ENCODE peak calls at places on chromosome 15, in four cellular contexts. E is RWPE1, M is fibroblast of mammary gland, J is HFFc6. P is an unnamed sample.

GRCh38 chr15:58348095-58348812 is 83.5 kb upstream of the LIPC start:
- DNase-seq in J (no peak), E (no peak), M (no peak), P (peak)

GRCh38 chr15:65550681-65551098 is 20.4 kb downstream of the HACD3 start:
- DNase-seq in J (peak), M (peak), E (no peak), P (no peak)

GRCh38 chr15:101320501-101321052 is 25.5 kb upstream of the SNRPA1 start:
- DNase-seq in E (no peak), M (peak), J (peak), P (no peak)

GRCh38 chr15:92018535-92019239 is 165.2 kb downstream of the SLCO3A1 start:
- DNase-seq in E (peak), J (no peak), M (no peak), P (no peak)

GRCh38 chr15:77266708-77267387 is 153.1 kb downstream of the PEAK1 start:
- DNase-seq in J (peak), M (peak), E (no peak), P (peak)

GRCh38 chr15:80343610-80344009 is 60.6 kb upstream of the ARNT2 start:
- DNase-seq in J (no peak), E (no peak), M (no peak), P (no peak)

GRCh38 chr15:58694641-58695398 is 54.7 kb downstream of the ADAM10 start:
- DNase-seq in J (no peak), E (no peak), M (no peak), P (no peak)

GRCh38 chr15:59160880-59161593 is 45.6 kb upstream of the LDHAL6B start:
- DNase-seq in E (no peak), J (no peak), M (no peak), P (peak)

GRCh38 chr15:33107950-33108349 is 86.6 kb downstream of the FMN1 start:
- DNase-seq in J (peak), M (peak), E (no peak), P (peak)

GRCh38 chr15:67796196-67796699 is 29.1 kb upstream of the SKOR1 start:
- DNase-seq in E (no peak), M (no peak), J (no peak), P (no peak)

GRCh38 chr15:64379216-64379960 is 1.9 kb downstream of the PCLAF start:
- DNase-seq in J (no peak), E (no peak), M (no peak), P (no peak)

GRCh38 chr15:68768321-68768720 is 52.4 kb downstream of the ANP32A start:
- DNase-seq in J (peak), E (peak), M (peak), P (peak)

GRCh38 chr15:96474274-96474673 is 143.8 kb downstream of the NR2F2 start:
- DNase-seq in E (no peak), M (peak), J (no peak), P (no peak)

GRCh38 chr15:32872606-32873291 is 154.9 kb downstream of the GREM1 start:
- DNase-seq in M (peak), E (no peak), J (peak), P (no peak)

GRCh38 chr15:30922469-30923311 is 19.0 kb downstream of the FAN1 start:
- DNase-seq in J (peak), M (no peak), E (no peak), P (peak)

GRCh38 chr15:98889930-98890695 is 117.5 kb downstream of the PGPEP1L start:
- DNase-seq in E (peak), M (peak), J (peak), P (peak)

GRCh38 chr15:89430530-89431341 is 65.6 kb downstream of the RHCG start:
- DNase-seq in E (peak), M (peak), J (peak), P (peak)

GRCh38 chr15:66760358-66760967 is 58.4 kb downstream of the SMAD6 start:
- DNase-seq in M (no peak), E (no peak), J (no peak), P (no peak)

GRCh38 chr15:70308011-70308761 is 210.5 kb upstream of the TLE3 start:
- DNase-seq in M (no peak), E (no peak), J (no peak), P (no peak)

GRCh38 chr15:60546764-60547163 is 67.8 kb upstream of the ICE2 start:
- DNase-seq in J (no peak), M (no peak), E (no peak), P (no peak)

GRCh38 chr15:80587007-80587406 is 108.1 kb upstream of the ABHD17C start:
- DNase-seq in E (no peak), J (no peak), M (no peak), P (no peak)

GRCh38 chr15:35195649-35196048 is 110.6 kb upstream of the NANOGP8 start:
- DNase-seq in J (no peak), M (no peak), E (no peak), P (no peak)

GRCh38 chr15:71447328-71448250 is 332.3 kb downstream of the THSD4 start:
- DNase-seq in J (peak), M (peak), E (peak), P (peak)

GRCh38 chr15:70356919-70357318 is 259.2 kb upstream of the TLE3 start:
- DNase-seq in J (no peak), M (peak), E (no peak), P (peak)

GRCh38 chr15:88646088-88646405 is 7.2 kb downstream of the ISG20 start:
- DNase-seq in J (no peak), E (no peak), M (no peak), P (no peak)

GRCh38 chr15:62988701-62989100 is 53.8 kb upstream of the TPM1 start:
- DNase-seq in M (no peak), J (no peak), E (no peak), P (no peak)

GRCh38 chr15:55518009-55518408 is 10.0 kb upstream of the DNAAF4 start:
- DNase-seq in J (no peak), E (no peak), M (no peak), P (no peak)

GRCh38 chr15:98649621-98649995 is 1.3 kb downstream of the IGF1R start:
- DNase-seq in E (no peak), M (no peak), J (no peak), P (no peak)

GRCh38 chr15:57697588-57697987 is 8.9 kb upstream of the POLR2M start:
- DNase-seq in M (no peak), E (no peak), J (peak), P (no peak)

DNA sequence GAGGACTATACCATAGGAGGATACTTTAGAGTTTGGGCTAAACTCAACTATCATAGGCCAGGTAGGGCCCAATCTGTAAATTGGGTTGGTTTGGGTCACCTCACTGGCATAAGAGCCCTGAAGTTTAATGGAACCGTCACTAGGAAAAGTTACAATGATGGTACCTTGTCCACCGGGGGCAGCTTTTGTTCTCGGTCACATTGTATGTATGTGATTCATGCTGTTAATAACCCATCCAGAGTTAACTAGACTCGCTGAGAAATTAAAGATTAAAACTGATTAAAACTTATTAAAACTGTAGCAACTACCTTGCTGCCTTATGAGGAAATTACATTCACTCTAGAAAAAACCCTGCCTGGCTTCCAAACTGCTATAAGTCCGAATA is 145.1 kb upstream of the TMCO5A start:
- DNase-seq in M (no peak), J (no peak), E (no peak), P (no peak)
- TF ChIP-seq CTCF in M (no peak), J (peak), E (no peak), P (no peak)

GRCh38 chr15:39448409-39448808 is 132.5 kb upstream of the THBS1 start:
- DNase-seq in J (no peak), M (no peak), E (no peak), P (no peak)

GRCh38 chr15:39447881-39448280 is 133.0 kb upstream of the THBS1 start:
- DNase-seq in M (no peak), E (no peak), J (no peak), P (no peak)

GRCh38 chr15:39453500-39454073 is 127.3 kb upstream of the THBS1 start:
- DNase-seq in J (no peak), E (no peak), M (no peak), P (no peak)

GRCh38 chr15:39454189-39454986 is 126.5 kb upstream of the THBS1 start:
- DNase-seq in J (no peak), M (peak), E (no peak), P (no peak)

DNA sequence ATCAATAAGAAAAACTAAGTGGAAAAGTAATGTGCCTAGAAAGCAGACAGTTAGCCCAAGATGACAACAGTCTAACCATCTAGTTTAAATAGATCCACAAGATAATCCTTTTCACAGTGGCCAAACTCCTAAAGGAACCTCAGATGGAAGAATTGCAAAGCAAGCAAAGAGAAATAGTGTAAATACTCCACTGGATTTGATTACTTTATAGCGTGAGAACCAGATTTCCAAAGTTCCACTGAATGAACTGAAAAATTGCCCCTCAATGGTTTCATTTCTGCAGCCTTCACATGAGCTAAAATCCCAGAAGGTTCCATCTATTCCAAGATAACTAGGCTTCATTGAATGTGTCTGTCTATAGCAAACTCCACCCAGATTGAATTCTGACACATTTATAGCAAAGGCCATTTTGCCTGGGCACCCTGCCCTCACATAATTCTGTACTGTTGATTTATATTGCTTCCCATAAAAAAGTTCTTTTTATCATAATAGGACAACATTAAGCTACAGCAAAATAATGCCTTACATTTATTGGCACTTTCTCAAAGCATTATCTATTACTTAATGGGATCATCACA is 129.7 kb upstream of the THBS1 start:
- DNase-seq in M (no peak), E (no peak), J (no peak), P (no peak)
- TF ChIP-seq CTCF in M (no peak), E (no peak), J (no peak), P (no peak)

GRCh38 chr15:75185271-75186029 is 16.2 kb upstream of the C15orf39 start:
- DNase-seq in J (no peak), E (no peak), M (no peak), P (no peak)

GRCh38 chr15:75178938-75179772 is 22.5 kb upstream of the C15orf39 start:
- DNase-seq in J (no peak), E (no peak), M (no peak), P (no peak)

GRCh38 chr15:75179773-75180140 is 21.9 kb upstream of the C15orf39 start:
- DNase-seq in J (no peak), E (no peak), M (no peak), P (no peak)

GRCh38 chr15:75181780-75182179 is 19.9 kb upstream of the C15orf39 start:
- DNase-seq in M (no peak), E (no peak), J (no peak), P (no peak)

DNA sequence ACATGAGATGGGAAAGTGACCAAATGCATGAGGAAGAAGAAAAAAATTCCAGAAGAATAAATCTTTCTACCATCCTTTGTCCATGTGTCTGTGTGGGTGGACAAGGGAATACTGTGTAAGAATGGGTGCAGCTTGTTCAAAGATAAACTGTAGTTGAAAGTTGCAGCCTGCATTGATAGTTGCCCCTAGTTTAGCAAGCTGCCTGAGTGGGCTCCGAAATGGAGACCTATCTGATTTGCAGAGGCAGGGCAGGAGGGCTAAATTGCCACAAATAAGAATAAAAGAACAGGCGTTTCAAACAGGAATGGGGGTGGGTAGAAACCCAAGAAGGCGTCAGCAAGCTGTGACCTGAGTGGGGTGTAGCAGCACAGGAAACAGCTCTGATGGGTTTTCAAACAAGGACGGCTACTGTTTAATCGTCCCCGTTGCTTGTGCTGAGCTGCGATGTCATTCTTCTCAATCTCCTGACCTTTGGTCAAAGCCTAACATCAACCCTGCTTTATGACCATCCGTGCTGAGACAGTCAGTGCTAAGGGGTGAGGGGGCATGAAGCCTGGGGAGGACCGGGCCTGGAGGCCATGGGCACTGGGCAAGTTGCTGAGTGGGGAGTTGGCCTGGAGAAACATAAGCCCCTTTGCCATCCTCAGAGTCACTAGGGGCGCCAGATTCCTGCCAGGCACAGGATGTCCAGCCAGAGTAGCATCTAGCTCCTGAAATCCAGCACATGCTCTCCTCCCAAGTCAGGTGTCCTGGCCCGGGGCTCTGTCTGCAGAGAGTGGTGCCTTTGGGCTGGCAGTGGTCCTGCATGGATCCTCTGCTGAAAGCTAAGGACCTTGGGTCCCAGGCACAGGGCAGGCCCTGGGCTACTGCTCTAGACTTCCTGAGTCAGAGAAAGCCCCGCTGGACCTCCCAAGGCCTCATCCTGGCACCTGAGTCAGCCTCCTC is 19.2 kb upstream of the C15orf39 start:
- DNase-seq in J (no peak), M (peak), E (no peak), P (no peak)
- TF ChIP-seq CTCF in J (no peak), M (no peak), E (no peak), P (no peak)

GRCh38 chr15:83656192-83656591 is 2.3 kb downstream of the ADAMTSL3 start:
- DNase-seq in E (no peak), J (no peak), M (no peak), P (no peak)

GRCh38 chr15:83656943-83657528 is 3.1 kb downstream of the ADAMTSL3 start:
- DNase-seq in M (no peak), J (no peak), E (no peak), P (no peak)

GRCh38 chr15:83658406-83658805 is 4.5 kb downstream of the ADAMTSL3 start:
- DNase-seq in E (no peak), J (no peak), M (no peak), P (no peak)

GRCh38 chr15:83659011-83659811 is 5.3 kb downstream of the ADAMTSL3 start:
- DNase-seq in J (no peak), M (no peak), E (no peak), P (no peak)

DNA sequence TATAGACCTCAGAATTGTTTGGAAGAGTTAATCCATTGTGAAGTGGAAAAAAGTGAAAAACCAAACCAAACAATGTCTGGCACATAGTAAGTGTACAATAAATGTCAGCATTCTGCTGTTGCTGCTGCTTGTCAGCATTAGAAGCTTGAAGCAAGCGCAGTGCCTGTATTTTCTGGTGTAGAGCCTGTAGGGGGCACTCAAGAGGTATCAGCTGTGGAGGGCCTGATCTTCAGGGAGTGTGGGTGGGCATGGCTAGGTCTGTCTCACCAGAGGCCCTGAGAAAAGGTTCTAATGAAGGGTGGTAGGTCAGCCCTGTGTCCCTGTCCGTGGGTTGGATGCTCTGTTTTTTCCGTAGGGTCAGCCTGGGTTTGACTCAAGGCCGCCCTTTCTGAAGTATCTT is 3.6 kb downstream of the ADAMTSL3 start:
- DNase-seq in E (no peak), J (no peak), M (peak), P (peak)
- TF ChIP-seq CTCF in E (no peak), J (no peak), M (peak), P (peak)

GRCh38 chr15:26869628-26870027 is 2.8 kb downstream of the GABRA5 start:
- DNase-seq in M (no peak), J (no peak), E (no peak), P (no peak)

GRCh38 chr15:26864664-26865191 is 2.1 kb upstream of the GABRA5 start:
- DNase-seq in J (peak), E (peak), M (peak), P (peak)

GRCh38 chr15:26868029-26868685 is 1.3 kb downstream of the GABRA5 start:
- DNase-seq in M (no peak), E (no peak), J (no peak), P (no peak)

GRCh38 chr15:26867199-26868007 is 541 bp downstream of the GABRA5 start:
- DNase-seq in J (no peak), M (no peak), E (no peak), P (no peak)

GRCh38 chr15:26866298-26867198 is at the start of gene GABRA5:
- DNase-seq in E (no peak), M (no peak), J (peak), P (peak)
- TF ChIP-seq CTCF in E (no peak), M (no peak), J (peak), P (peak)

DNA sequence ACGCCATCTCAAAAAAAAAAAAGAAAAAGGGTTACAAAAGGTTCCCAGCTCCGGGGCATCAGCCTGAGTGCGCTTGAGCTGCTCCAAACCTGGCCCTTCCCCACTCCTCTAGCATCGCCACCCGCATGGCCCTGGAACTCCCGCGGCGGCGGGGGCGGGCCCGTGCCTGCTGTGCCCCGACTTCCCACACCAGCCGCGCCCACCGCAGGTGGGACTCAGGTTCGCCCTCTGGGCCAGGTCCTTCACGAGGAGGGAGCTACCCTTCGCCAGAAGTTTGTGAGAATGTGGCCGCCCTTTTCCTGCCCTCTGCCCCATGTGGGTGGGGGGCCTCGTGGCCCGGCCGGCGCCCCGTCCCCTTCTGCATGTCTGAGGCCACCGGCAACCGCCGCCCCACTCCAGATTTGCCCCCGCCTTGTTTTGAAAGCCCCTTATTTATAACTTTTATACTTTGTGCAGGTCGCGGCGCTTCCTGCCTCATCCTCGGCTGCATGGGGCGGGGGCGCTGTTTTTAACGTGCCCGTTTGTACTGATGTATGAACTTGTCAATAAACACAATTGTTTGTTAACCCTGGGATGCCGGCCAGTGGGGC is 507 bp upstream of the JMJD7 start:
- DNase-seq in M (no peak), J (no peak), E (no peak), P (no peak)
- TF ChIP-seq CTCF in M (no peak), J (peak), E (no peak), P (no peak)

GRCh38 chr15:72685301-72685924 is 569 bp downstream of the HIGD2B start:
- DNase-seq in M (no peak), J (no peak), E (no peak), P (no peak)
- TF ChIP-seq CTCF in M (no peak), J (peak), E (no peak), P (no peak)

GRCh38 chr15:73988075-73988969 is 3.8 kb downstream of the STOML1 start:
- DNase-seq in E (no peak), J (no peak), M (peak), P (peak)
- TF ChIP-seq CTCF in E (no peak), J (no peak), M (no peak), P (no peak)

GRCh38 chr15:49876401-49877038 is 242.5 kb downstream of the ATP8B4 start:
- DNase-seq in E (no peak), J (no peak), M (no peak), P (peak)

GRCh38 chr15:49877871-49878511 is 241.0 kb downstream of the ATP8B4 start:
- DNase-seq in E (no peak), M (peak), J (no peak), P (no peak)

GRCh38 chr15:49877117-49877860 is 241.7 kb downstream of the ATP8B4 start:
- DNase-seq in J (no peak), E (no peak), M (peak), P (no peak)

DNA sequence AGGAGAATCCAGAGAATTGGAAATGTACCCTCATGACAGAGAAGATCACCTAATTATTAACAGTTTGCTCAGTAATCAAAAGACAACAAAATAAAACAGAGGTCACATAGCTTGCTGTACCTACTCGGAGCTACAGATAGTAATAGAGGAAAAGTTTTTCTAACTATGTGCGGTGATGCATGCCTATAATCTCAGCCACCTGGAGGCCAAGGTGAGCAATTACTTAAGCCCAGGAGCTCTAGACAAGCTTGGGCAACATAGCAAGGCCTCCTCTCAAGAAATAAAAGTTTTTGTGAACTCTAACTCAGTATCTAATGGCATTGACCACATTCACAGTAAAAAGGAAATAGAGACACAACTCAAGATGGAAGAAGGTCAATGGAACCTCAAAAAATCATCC is 243.6 kb downstream of the ATP8B4 start:
- DNase-seq in E (no peak), M (no peak), J (no peak), P (peak)
- TF ChIP-seq CTCF in E (no peak), M (peak), J (peak), P (peak)